ENCODE peak calls at places on chromosomes 16 and 17, in six cellular contexts. X is Calu3; A is NCI-H2107; H is NCI-H2171 treated with DMSO at 0.1 percent for 48 hours; V is epithelial cell of esophagus; F is stimulated activated CD8-positive, alpha-beta memory T cell treated with anti-CD3 and anti-CD28 coated beads, Interleukin-15, amount 100 ng/mL, for 1 hour. S is an unnamed sample.

GRCh38 chr16:67546761-67547422 is 15.4 kb upstream of the CTCF start:
- DNase-seq in X (peak; percentile 87), A (peak; percentile 82), H (peak; percentile 80), V (peak; percentile 69), F (peak; percentile 57), S (peak; percentile 76)

GRCh38 chr16:30786115-30786935 is 680 bp downstream of the ZNF629 start:
- DNase-seq in X (peak; percentile 66), A (no peak), H (no peak), V (peak; percentile 55), F (no peak), S (peak; percentile 50)

GRCh38 chr16:48444574-48444973 is 59.4 kb upstream of the SIAH1 start:
- DNase-seq in X (peak; percentile 41), A (no peak), H (no peak), V (peak; percentile 88), F (no peak), S (peak; percentile 72)

GRCh38 chr16:2102471-2102870 is 33.2 kb downstream of the PKD1 start:
- DNase-seq in X (no peak), A (no peak), H (no peak), V (no peak), F (no peak), S (no peak)

GRCh38 chr17:2150871-2151270 is 96.0 kb downstream of the HIC1 start:
- DNase-seq in X (no peak), A (no peak), H (peak; percentile 86), V (no peak), F (no peak), S (no peak)

GRCh38 chr17:83196088-83196765 is 116.8 kb downstream of the METRNL start:
- DNase-seq in X (no peak), A (no peak), H (no peak), V (no peak), F (no peak), S (no peak)

GRCh38 chr17:51617876-51618455 is 357.6 kb downstream of the UTP18 start:
- DNase-seq in X (no peak), A (no peak), H (no peak), V (no peak), F (no peak), S (peak; percentile 93)

GRCh38 chr17:39104046-39104445 is 47.4 kb downstream of the PLXDC1 start:
- DNase-seq in X (no peak), A (no peak), H (no peak), V (no peak), F (no peak), S (no peak)

GRCh38 chr17:69947027-69947759 is 127.8 kb upstream of the KCNJ16 start:
- DNase-seq in X (no peak), A (no peak), H (no peak), V (no peak), F (no peak), S (no peak)

GRCh38 chr17:78132086-78132676 is 1.6 kb downstream of the TMC8 start:
- DNase-seq in X (peak; percentile 72), A (no peak), H (peak; percentile 14), V (peak; percentile 60), F (peak; percentile 47), S (no peak)

GRCh38 chr17:20010099-20010863 is 1.1 kb downstream of the SPECC1 start:
- DNase-seq in X (peak; percentile 6), A (no peak), H (peak; percentile 85), V (peak; percentile 72), F (no peak), S (peak; percentile 71)

GRCh38 chr16:15572329-15573001 is 70.5 kb downstream of the MARF1 start:
- DNase-seq in X (no peak), A (no peak), H (no peak), V (no peak), F (no peak), S (no peak)

GRCh38 chr17:45646288-45646988 is 137.7 kb upstream of the CRHR1 start:
- DNase-seq in X (no peak), A (no peak), H (no peak), V (no peak), F (no peak), S (no peak)

GRCh38 chr16:19167710-19168172 is 299 bp upstream of the SYT17 start:
- DNase-seq in X (peak; percentile 93), A (peak; percentile 47), H (peak; percentile 69), V (peak; percentile 73), F (no peak), S (peak; percentile 81)

GRCh38 chr17:48711128-48711527 is 11.2 kb downstream of the PRAC1 start:
- DNase-seq in X (no peak), A (no peak), H (no peak), V (no peak), F (no peak), S (no peak)

GRCh38 chr17:38877130-38877851 is 7.4 kb downstream of the LASP1 start:
- DNase-seq in X (peak; percentile 26), A (no peak), H (no peak), V (no peak), F (no peak), S (no peak)

GRCh38 chr17:50278526-50279180 is 4.4 kb downstream of the TMEM92 start:
- DNase-seq in X (no peak), A (no peak), H (no peak), V (no peak), F (no peak), S (no peak)

GRCh38 chr17:76843703-76844484 is 24.3 kb upstream of the MGAT5B start:
- DNase-seq in X (no peak), A (no peak), H (no peak), V (no peak), F (no peak), S (no peak)

GRCh38 chr16:84927621-84928591 is 83.4 kb downstream of the ZDHHC7 start:
- DNase-seq in X (no peak), A (no peak), H (no peak), V (no peak), F (no peak), S (no peak)

GRCh38 chr17:78510141-78510935 is 66.9 kb downstream of the DNAH17 start:
- DNase-seq in X (no peak), A (no peak), H (no peak), V (no peak), F (no peak), S (no peak)

GRCh38 chr17:49996495-49997255 is 1.7 kb upstream of the DLX3 start:
- DNase-seq in X (peak; percentile 85), A (peak; percentile 28), H (peak; percentile 25), V (no peak), F (peak; percentile 51), S (peak; percentile 59)

GRCh38 chr17:40563371-40564052 is 1.8 kb downstream of the CCR7 start:
- DNase-seq in X (no peak), A (no peak), H (no peak), V (no peak), F (no peak), S (no peak)

GRCh38 chr16:72961115-72961832 is 86.7 kb downstream of the ZFHX3 start:
- DNase-seq in X (peak; percentile 43), A (peak; percentile 85), H (peak; percentile 99), V (no peak), F (no peak), S (peak; percentile 6)

GRCh38 chr17:60563743-60564142 is 36.2 kb upstream of the PPM1D start:
- DNase-seq in X (no peak), A (no peak), H (no peak), V (peak; percentile 35), F (no peak), S (no peak)

GRCh38 chr16:57147381-57148191 is 38.3 kb downstream of the PSME3IP1 start:
- DNase-seq in X (no peak), A (no peak), H (no peak), V (peak; percentile 51), F (no peak), S (no peak)

GRCh38 chr16:31221357-31222160 is 4.6 kb upstream of the PYDC1 start:
- DNase-seq in X (no peak), A (no peak), H (no peak), V (no peak), F (no peak), S (peak; percentile 43)

GRCh38 chr16:85112364-85112763 is at the start of gene CIBAR2:
- DNase-seq in X (peak; percentile 28), A (no peak), H (no peak), V (no peak), F (no peak), S (no peak)

GRCh38 chr17:48954300-48954755 is 9.7 kb upstream of the SNF8 start:
- DNase-seq in X (peak; percentile 73), A (no peak), H (no peak), V (peak; percentile 45), F (no peak), S (peak; percentile 71)

GRCh38 chr16:19840524-19841110 is 44.0 kb downstream of the GPRC5B start:
- DNase-seq in X (no peak), A (peak; percentile 67), H (peak; percentile 98), V (no peak), F (no peak), S (peak; percentile 27)

GRCh38 chr16:66359811-66360608 is 6.5 kb upstream of the CDH5 start:
- DNase-seq in X (no peak), A (no peak), H (peak; percentile 38), V (peak; percentile 20), F (no peak), S (no peak)

GRCh38 chr16:47578573-47578972 is 117.4 kb downstream of the PHKB start:
- DNase-seq in X (no peak), A (no peak), H (no peak), V (peak; percentile 86), F (no peak), S (no peak)

GRCh38 chr17:69466451-69466850 is 52.0 kb downstream of the MAP2K6 start:
- DNase-seq in X (peak; percentile 53), A (no peak), H (no peak), V (peak; percentile 82), F (no peak), S (no peak)

GRCh38 chr16:89052824-89053724 is 40.6 kb upstream of the ACSF3 start:
- DNase-seq in X (peak; percentile 95), A (no peak), H (peak; percentile 70), V (peak; percentile 70), F (no peak), S (peak; percentile 37)

GRCh38 chr17:66949501-66949900 is 15.0 kb upstream of the CACNG4 start:
- DNase-seq in X (no peak), A (no peak), H (no peak), V (peak; percentile 33), F (no peak), S (peak; percentile 38)

GRCh38 chr17:82926716-82927115 is 86.9 kb upstream of the ZNF750 start:
- DNase-seq in X (no peak), A (no peak), H (no peak), V (no peak), F (no peak), S (no peak)

GRCh38 chr17:48878920-48879898 is 13.4 kb upstream of the ATP5MC1 start:
- DNase-seq in X (peak; percentile 77), A (peak; percentile 46), H (peak; percentile 75), V (peak; percentile 75), F (peak; percentile 17), S (peak; percentile 83)

GRCh38 chr17:9233271-9233599 is 211.9 kb downstream of the NTN1 start:
- DNase-seq in X (no peak), A (no peak), H (no peak), V (no peak), F (no peak), S (no peak)